ENCODE peak calls at places on chromosome 22, in nine cellular contexts. One of them, this sample, is unnamed.

GRCh38 chr22:36077261-36077660 is 48.6 kb upstream of the RBFOX2 start:
- DNase-seq in neuronal stem cell: no peak
- DNase-seq in Peyer's patch: no peak
- DNase-seq in neural progenitor cell: no peak
- DNase-seq in spleen: no peak
- DNase-seq in adipocyte: peak; percentile 62
- DNase-seq in mammary epithelial cell: peak; percentile 63
- DNase-seq in vagina: no peak
- DNase-seq in MM.1S: no peak
- DNase-seq in this sample: peak; percentile 40

GRCh38 chr22:25511725-25512124 is 52.8 kb upstream of the GRK3 start:
- DNase-seq in vagina: no peak
- DNase-seq in Peyer's patch: no peak
- DNase-seq in spleen: no peak
- DNase-seq in neural progenitor cell: no peak
- DNase-seq in mammary epithelial cell: no peak
- DNase-seq in MM.1S: no peak
- DNase-seq in neuronal stem cell: no peak
- DNase-seq in adipocyte: no peak
- DNase-seq in this sample: no peak

GRCh38 chr22:44355688-44356070 is 42.9 kb upstream of the SHISAL1 start:
- DNase-seq in neural progenitor cell: no peak
- DNase-seq in mammary epithelial cell: no peak
- DNase-seq in adipocyte: no peak
- DNase-seq in spleen: peak; percentile 44
- DNase-seq in neuronal stem cell: no peak
- DNase-seq in MM.1S: no peak
- DNase-seq in Peyer's patch: no peak
- DNase-seq in vagina: no peak
- DNase-seq in this sample: no peak

GRCh38 chr22:49934891-49935557 is 16.6 kb downstream of the CRELD2 start:
- DNase-seq in Peyer's patch: peak; percentile 86
- DNase-seq in adipocyte: peak; percentile 76
- DNase-seq in spleen: peak; percentile 98
- DNase-seq in neural progenitor cell: peak; percentile 65
- DNase-seq in neuronal stem cell: no peak
- DNase-seq in vagina: no peak
- DNase-seq in mammary epithelial cell: no peak
- DNase-seq in MM.1S: peak; percentile 79
- DNase-seq in this sample: peak; percentile 81

GRCh38 chr22:36351921-36352774 is 35.6 kb downstream of the MYH9 start:
- DNase-seq in adipocyte: no peak
- DNase-seq in neuronal stem cell: no peak
- DNase-seq in spleen: no peak
- DNase-seq in MM.1S: no peak
- DNase-seq in neural progenitor cell: no peak
- DNase-seq in vagina: no peak
- DNase-seq in mammary epithelial cell: peak; percentile 72
- DNase-seq in Peyer's patch: no peak
- DNase-seq in this sample: no peak

GRCh38 chr22:29342177-29342576 is 26.7 kb upstream of the RASL10A start:
- DNase-seq in neuronal stem cell: no peak
- DNase-seq in spleen: no peak
- DNase-seq in MM.1S: no peak
- DNase-seq in adipocyte: no peak
- DNase-seq in mammary epithelial cell: no peak
- DNase-seq in vagina: no peak
- DNase-seq in neural progenitor cell: no peak
- DNase-seq in Peyer's patch: no peak
- DNase-seq in this sample: no peak

GRCh38 chr22:49589811-49590210 is 237.9 kb downstream of the BRD1 start:
- DNase-seq in Peyer's patch: no peak
- DNase-seq in adipocyte: no peak
- DNase-seq in mammary epithelial cell: no peak
- DNase-seq in MM.1S: no peak
- DNase-seq in neuronal stem cell: no peak
- DNase-seq in vagina: no peak
- DNase-seq in neural progenitor cell: no peak
- DNase-seq in spleen: no peak
- DNase-seq in this sample: no peak

GRCh38 chr22:42805998-42806481 is 51.0 kb downstream of the ARFGAP3 start:
- DNase-seq in mammary epithelial cell: no peak
- DNase-seq in MM.1S: no peak
- DNase-seq in adipocyte: no peak
- DNase-seq in Peyer's patch: no peak
- DNase-seq in spleen: no peak
- DNase-seq in vagina: no peak
- DNase-seq in neuronal stem cell: no peak
- DNase-seq in neural progenitor cell: peak; percentile 31
- DNase-seq in this sample: peak; percentile 14

GRCh38 chr22:46062971-46063631 is 86.1 kb upstream of the WNT7B start:
- DNase-seq in spleen: peak; percentile 62
- DNase-seq in MM.1S: no peak
- DNase-seq in adipocyte: no peak
- DNase-seq in vagina: no peak
- DNase-seq in Peyer's patch: no peak
- DNase-seq in neural progenitor cell: no peak
- DNase-seq in neuronal stem cell: no peak
- DNase-seq in mammary epithelial cell: peak; percentile 47
- DNase-seq in this sample: no peak

DNA sequence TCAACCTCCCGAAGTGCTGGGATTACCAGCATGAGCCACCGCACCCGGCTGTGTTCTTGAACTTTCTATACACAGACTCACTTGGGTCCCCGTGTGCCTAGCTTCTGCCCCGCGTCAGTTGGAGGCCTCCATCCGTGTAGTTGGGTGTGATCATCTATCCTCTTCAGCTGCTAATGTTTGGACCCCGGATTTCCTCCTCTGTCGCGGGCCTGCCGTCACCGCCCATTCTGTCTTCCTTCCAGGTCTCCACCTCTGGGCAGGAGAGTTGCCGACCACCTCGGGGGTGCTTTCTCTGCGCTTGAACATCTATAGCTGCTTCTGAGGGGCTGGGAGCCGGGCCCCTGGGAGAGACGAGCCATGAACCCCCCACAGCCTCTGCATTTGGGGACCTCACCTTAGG is 5.5 kb downstream of the CDC42EP1 start:
- DNase-seq in neural progenitor cell: no peak
- DNase-seq in adipocyte: no peak
- DNase-seq in Peyer's patch: no peak
- DNase-seq in MM.1S: no peak
- DNase-seq in spleen: no peak
- DNase-seq in neuronal stem cell: no peak
- DNase-seq in vagina: no peak
- DNase-seq in mammary epithelial cell: no peak
- DNase-seq in this sample: no peak
- H3K4me3 ChIP-seq in neural progenitor cell: no peak overlapping the region
- H3K4me3 ChIP-seq in adipocyte: no peak overlapping the region
- H3K4me3 ChIP-seq in Peyer's patch: peak overlapping the region; percentile 16
- H3K4me3 ChIP-seq in MM.1S: no peak overlapping the region
- H3K4me3 ChIP-seq in spleen: no peak overlapping the region
- H3K4me3 ChIP-seq in neuronal stem cell: no peak overlapping the region
- H3K4me3 ChIP-seq in vagina: no peak overlapping the region
- H3K4me3 ChIP-seq in mammary epithelial cell: no peak overlapping the region
- H3K4me3 ChIP-seq in this sample: no peak overlapping the region

GRCh38 chr22:47967841-47968240 is 1205.4 kb downstream of the TBC1D22A start:
- DNase-seq in adipocyte: no peak
- DNase-seq in MM.1S: no peak
- DNase-seq in spleen: no peak
- DNase-seq in Peyer's patch: no peak
- DNase-seq in mammary epithelial cell: no peak
- DNase-seq in vagina: no peak
- DNase-seq in neural progenitor cell: no peak
- DNase-seq in neuronal stem cell: no peak
- DNase-seq in this sample: no peak

GRCh38 chr22:47965066-47965465 is 1202.6 kb downstream of the TBC1D22A start:
- DNase-seq in spleen: no peak
- DNase-seq in mammary epithelial cell: no peak
- DNase-seq in neural progenitor cell: no peak
- DNase-seq in Peyer's patch: no peak
- DNase-seq in MM.1S: no peak
- DNase-seq in neuronal stem cell: no peak
- DNase-seq in adipocyte: no peak
- DNase-seq in vagina: peak; percentile 60
- DNase-seq in this sample: no peak

GRCh38 chr22:47963660-47964059 is 1201.2 kb downstream of the TBC1D22A start:
- DNase-seq in adipocyte: no peak
- DNase-seq in spleen: no peak
- DNase-seq in neural progenitor cell: no peak
- DNase-seq in mammary epithelial cell: no peak
- DNase-seq in vagina: peak; percentile 34
- DNase-seq in Peyer's patch: no peak
- DNase-seq in neuronal stem cell: no peak
- DNase-seq in MM.1S: no peak
- DNase-seq in this sample: no peak

GRCh38 chr22:47966316-47966715 is 1203.9 kb downstream of the TBC1D22A start:
- DNase-seq in neuronal stem cell: no peak
- DNase-seq in spleen: no peak
- DNase-seq in adipocyte: no peak
- DNase-seq in vagina: no peak
- DNase-seq in Peyer's patch: no peak
- DNase-seq in neural progenitor cell: no peak
- DNase-seq in MM.1S: no peak
- DNase-seq in mammary epithelial cell: no peak
- DNase-seq in this sample: no peak

DNA sequence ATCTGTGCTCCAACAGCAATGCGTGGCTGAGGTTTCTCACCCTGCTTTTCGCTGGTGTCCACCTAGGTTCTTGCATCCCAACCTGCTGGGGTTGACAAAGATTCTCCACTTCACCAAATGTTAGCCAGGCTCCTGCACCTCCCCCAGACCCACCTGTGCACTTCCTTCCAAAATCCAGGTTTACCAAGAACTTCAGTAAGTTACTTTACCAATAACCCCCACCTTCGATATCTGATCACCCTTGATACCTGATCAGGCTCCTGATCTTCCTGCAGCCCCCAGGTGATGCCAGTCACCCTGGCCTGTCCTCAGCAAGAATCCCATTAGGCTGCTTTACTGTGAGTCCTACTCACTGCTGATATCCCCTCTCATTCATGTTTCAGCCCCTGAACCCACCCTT is 1203.4 kb downstream of the TBC1D22A start:
- DNase-seq in mammary epithelial cell: no peak
- DNase-seq in neuronal stem cell: no peak
- DNase-seq in spleen: no peak
- DNase-seq in adipocyte: no peak
- DNase-seq in vagina: peak; percentile 44
- DNase-seq in MM.1S: no peak
- DNase-seq in Peyer's patch: no peak
- DNase-seq in neural progenitor cell: no peak
- DNase-seq in this sample: no peak
- H3K9me3 ChIP-seq in mammary epithelial cell: peaks cover 39% of the 10 kb centered on the region
- H3K9me3 ChIP-seq in neuronal stem cell: peaks cover under 1% of the 10 kb centered on the region
- H3K9me3 ChIP-seq in spleen: no peaks in the 10 kb centered on the region
- H3K9me3 ChIP-seq in adipocyte: peaks cover 7% of the 10 kb centered on the region
- H3K9me3 ChIP-seq in vagina: no peaks in the 10 kb centered on the region
- H3K9me3 ChIP-seq in MM.1S: no peaks in the 10 kb centered on the region
- H3K9me3 ChIP-seq in Peyer's patch: no peaks in the 10 kb centered on the region
- H3K9me3 ChIP-seq in neural progenitor cell: no peaks in the 10 kb centered on the region
- H3K9me3 ChIP-seq in this sample: no peaks in the 10 kb centered on the region

GRCh38 chr22:17818649-17819048 is 44.4 kb upstream of the BID start:
- DNase-seq in MM.1S: no peak
- DNase-seq in neural progenitor cell: no peak
- DNase-seq in neuronal stem cell: no peak
- DNase-seq in adipocyte: no peak
- DNase-seq in vagina: no peak
- DNase-seq in mammary epithelial cell: no peak
- DNase-seq in spleen: no peak
- DNase-seq in Peyer's patch: no peak
- DNase-seq in this sample: no peak

GRCh38 chr22:17816649-17817048 is 42.4 kb upstream of the BID start:
- DNase-seq in Peyer's patch: no peak
- DNase-seq in neuronal stem cell: no peak
- DNase-seq in MM.1S: no peak
- DNase-seq in mammary epithelial cell: no peak
- DNase-seq in adipocyte: no peak
- DNase-seq in neural progenitor cell: no peak
- DNase-seq in vagina: no peak
- DNase-seq in spleen: no peak
- DNase-seq in this sample: no peak

GRCh38 chr22:17817079-17817478 is 42.8 kb upstream of the BID start:
- DNase-seq in neural progenitor cell: no peak
- DNase-seq in vagina: no peak
- DNase-seq in neuronal stem cell: no peak
- DNase-seq in adipocyte: no peak
- DNase-seq in spleen: no peak
- DNase-seq in Peyer's patch: no peak
- DNase-seq in MM.1S: no peak
- DNase-seq in mammary epithelial cell: no peak
- DNase-seq in this sample: no peak

GRCh38 chr22:17818166-17818565 is 43.9 kb upstream of the BID start:
- DNase-seq in neuronal stem cell: no peak
- DNase-seq in neural progenitor cell: peak; percentile 29
- DNase-seq in mammary epithelial cell: no peak
- DNase-seq in adipocyte: no peak
- DNase-seq in MM.1S: no peak
- DNase-seq in vagina: no peak
- DNase-seq in Peyer's patch: no peak
- DNase-seq in spleen: no peak
- DNase-seq in this sample: no peak

GRCh38 chr22:17817511-17818065 is 43.3 kb upstream of the BID start:
- DNase-seq in spleen: no peak
- DNase-seq in Peyer's patch: no peak
- DNase-seq in adipocyte: no peak
- DNase-seq in MM.1S: no peak
- DNase-seq in neural progenitor cell: no peak
- DNase-seq in mammary epithelial cell: no peak
- DNase-seq in neuronal stem cell: no peak
- DNase-seq in vagina: no peak
- DNase-seq in this sample: no peak
- H3K36me3 ChIP-seq in spleen: peaks cover 70% of the 10 kb centered on the region
- H3K36me3 ChIP-seq in Peyer's patch: peaks cover 72% of the 10 kb centered on the region
- H3K36me3 ChIP-seq in adipocyte: peaks cover 39% of the 10 kb centered on the region
- H3K36me3 ChIP-seq in MM.1S: no peaks in the 10 kb centered on the region
- H3K36me3 ChIP-seq in neural progenitor cell: no peaks in the 10 kb centered on the region
- H3K36me3 ChIP-seq in mammary epithelial cell: peaks cover 10% of the 10 kb centered on the region
- H3K36me3 ChIP-seq in neuronal stem cell: peaks cover 11% of the 10 kb centered on the region
- H3K36me3 ChIP-seq in vagina: peaks cover 37% of the 10 kb centered on the region
- H3K36me3 ChIP-seq in this sample: peaks cover 24% of the 10 kb centered on the region

DNA sequence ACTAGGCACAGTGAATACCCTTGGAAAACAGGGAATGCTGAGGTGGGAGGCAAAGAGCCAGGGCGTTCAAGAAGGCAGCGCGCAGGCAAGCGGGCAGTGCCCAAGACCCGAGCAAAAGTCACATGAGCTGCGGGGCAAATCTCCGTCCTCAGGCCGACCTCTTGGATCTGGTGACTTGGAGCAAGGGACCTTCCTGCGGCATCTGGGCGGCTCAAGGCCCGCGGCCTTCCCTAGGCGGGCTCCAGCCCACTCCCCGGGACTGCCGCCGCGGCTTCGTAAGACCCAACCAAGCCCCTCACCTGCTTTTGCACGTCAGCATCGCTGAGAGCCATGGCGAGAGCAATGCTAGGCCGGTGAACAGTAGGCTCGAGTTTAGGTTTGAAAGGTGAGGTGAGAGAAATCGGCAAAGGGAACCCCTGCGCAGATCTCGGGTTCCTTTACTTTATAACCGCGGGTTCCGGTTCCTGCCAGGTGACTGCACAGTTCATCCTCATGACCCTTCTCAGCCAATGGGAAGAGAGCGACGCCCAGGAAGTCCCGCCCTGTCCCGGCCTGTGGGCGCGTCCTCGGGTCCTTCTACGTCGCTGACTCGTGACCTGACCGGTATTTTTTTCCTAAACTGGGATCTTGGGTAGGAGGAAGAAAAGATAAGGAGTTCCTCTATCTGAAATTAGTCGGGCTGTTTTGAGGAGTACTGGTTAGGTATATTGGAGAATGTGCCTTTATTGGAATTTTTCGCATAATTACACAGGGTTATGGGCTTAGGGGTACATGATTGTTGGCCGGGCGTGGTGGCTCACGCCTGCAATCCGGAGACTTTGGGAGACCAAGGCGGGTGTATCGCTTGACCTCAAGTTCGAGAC is at the start of gene ATP6V1E1:
- DNase-seq in Peyer's patch: peak; percentile 97
- DNase-seq in mammary epithelial cell: peak; percentile 96
- DNase-seq in neural progenitor cell: peak; percentile 96
- DNase-seq in adipocyte: peak; percentile 99
- DNase-seq in vagina: peak; percentile 99
- DNase-seq in MM.1S: peak; percentile 96
- DNase-seq in spleen: peak; percentile 95
- DNase-seq in neuronal stem cell: peak; percentile 91
- DNase-seq in this sample: peak; percentile 95
- H3K4me3 ChIP-seq in Peyer's patch: peak within 1 kb of the TSS; percentile 99
- H3K4me3 ChIP-seq in mammary epithelial cell: peak within 1 kb of the TSS; percentile 69
- H3K4me3 ChIP-seq in neural progenitor cell: peak within 1 kb of the TSS; percentile 95
- H3K4me3 ChIP-seq in adipocyte: peak within 1 kb of the TSS; percentile 98
- H3K4me3 ChIP-seq in vagina: peak within 1 kb of the TSS; percentile 90
- H3K4me3 ChIP-seq in MM.1S: peak within 1 kb of the TSS; percentile 98
- H3K4me3 ChIP-seq in spleen: peak within 1 kb of the TSS; percentile 99
- H3K4me3 ChIP-seq in neuronal stem cell: peak within 1 kb of the TSS; percentile 92
- H3K4me3 ChIP-seq in this sample: peak within 1 kb of the TSS; percentile 100

This sample was measured in MG63.